ENCODE peak calls at places on chromosome 3, in seven cellular contexts. One of them, this sample, is unnamed.

GRCh38 chr3:38374221-38374620 is 27.6 kb downstream of the XYLB start:
- DNase-seq in IMR-90: no peak
- DNase-seq in neuronal stem cell: no peak
- DNase-seq in H9: no peak
- DNase-seq in mesendoderm: no peak
- DNase-seq in H1: no peak
- DNase-seq in trophoblast cell: no peak
- DNase-seq in this sample: no peak

GRCh38 chr3:86895202-86895601 is 95.7 kb downstream of the VGLL3 start:
- DNase-seq in IMR-90: peak; percentile 23
- DNase-seq in neuronal stem cell: no peak
- DNase-seq in H9: no peak
- DNase-seq in mesendoderm: no peak
- DNase-seq in H1: no peak
- DNase-seq in trophoblast cell: no peak
- DNase-seq in this sample: no peak

GRCh38 chr3:115876860-115877646 is 253.7 kb downstream of the GAP43 start:
- DNase-seq in IMR-90: no peak
- DNase-seq in neuronal stem cell: no peak
- DNase-seq in H9: no peak
- DNase-seq in mesendoderm: peak; percentile 35
- DNase-seq in H1: no peak
- DNase-seq in trophoblast cell: no peak
- DNase-seq in this sample: no peak

GRCh38 chr3:70120360-70120966 is 120.9 kb downstream of the SAMMSON start:
- DNase-seq in IMR-90: peak; percentile 52
- DNase-seq in neuronal stem cell: peak; percentile 9
- DNase-seq in H9: peak; percentile 79
- DNase-seq in mesendoderm: peak; percentile 89
- DNase-seq in H1: peak; percentile 91
- DNase-seq in trophoblast cell: peak; percentile 85
- DNase-seq in this sample: peak; percentile 29

GRCh38 chr3:14581334-14582072 is 41.4 kb upstream of the GRIP2 start:
- DNase-seq in IMR-90: no peak
- DNase-seq in neuronal stem cell: no peak
- DNase-seq in H9: no peak
- DNase-seq in mesendoderm: no peak
- DNase-seq in H1: no peak
- DNase-seq in trophoblast cell: no peak
- DNase-seq in this sample: no peak

GRCh38 chr3:72127843-72128242 is 342.9 kb upstream of the PROK2 start:
- DNase-seq in IMR-90: peak; percentile 25
- DNase-seq in neuronal stem cell: no peak
- DNase-seq in H9: no peak
- DNase-seq in mesendoderm: no peak
- DNase-seq in H1: no peak
- DNase-seq in trophoblast cell: peak; percentile 8
- DNase-seq in this sample: no peak

GRCh38 chr3:141735176-141735575 is 2.9 kb upstream of the RNF7 start:
- DNase-seq in IMR-90: no peak
- DNase-seq in neuronal stem cell: no peak
- DNase-seq in H9: no peak
- DNase-seq in mesendoderm: no peak
- DNase-seq in H1: no peak
- DNase-seq in trophoblast cell: no peak
- DNase-seq in this sample: peak; percentile 17

GRCh38 chr3:73547427-73548036 is 77.2 kb downstream of the PDZRN3 start:
- DNase-seq in IMR-90: peak; percentile 94
- DNase-seq in neuronal stem cell: no peak
- DNase-seq in H9: no peak
- DNase-seq in mesendoderm: no peak
- DNase-seq in H1: no peak
- DNase-seq in trophoblast cell: no peak
- DNase-seq in this sample: peak; percentile 73

GRCh38 chr3:8964436-8965370 is 1.4 kb upstream of the RAD18 start:
- DNase-seq in IMR-90: peak; percentile 70
- DNase-seq in neuronal stem cell: no peak
- DNase-seq in H9: peak; percentile 64
- DNase-seq in mesendoderm: peak; percentile 58
- DNase-seq in H1: no peak
- DNase-seq in trophoblast cell: no peak
- DNase-seq in this sample: peak; percentile 33

GRCh38 chr3:160707187-160707789 is 30.3 kb downstream of the ARL14 start:
- DNase-seq in IMR-90: peak; percentile 50
- DNase-seq in neuronal stem cell: peak; percentile 43
- DNase-seq in H9: no peak
- DNase-seq in mesendoderm: peak; percentile 57
- DNase-seq in H1: no peak
- DNase-seq in trophoblast cell: peak; percentile 22
- DNase-seq in this sample: peak; percentile 59

GRCh38 chr3:118990818-118991560 is 43.7 kb downstream of the IGSF11 start:
- DNase-seq in IMR-90: no peak
- DNase-seq in neuronal stem cell: no peak
- DNase-seq in H9: no peak
- DNase-seq in mesendoderm: peak; percentile 64
- DNase-seq in H1: no peak
- DNase-seq in trophoblast cell: no peak
- DNase-seq in this sample: no peak

GRCh38 chr3:42036483-42036823 is 54.7 kb upstream of the TRAK1 start:
- DNase-seq in IMR-90: peak; percentile 97
- DNase-seq in neuronal stem cell: no peak
- DNase-seq in H9: no peak
- DNase-seq in mesendoderm: peak; percentile 91
- DNase-seq in H1: no peak
- DNase-seq in trophoblast cell: peak; percentile 75
- DNase-seq in this sample: peak; percentile 98

GRCh38 chr3:33032937-33033336 is 64.0 kb downstream of the GLB1 start:
- DNase-seq in IMR-90: no peak
- DNase-seq in neuronal stem cell: no peak
- DNase-seq in H9: no peak
- DNase-seq in mesendoderm: no peak
- DNase-seq in H1: no peak
- DNase-seq in trophoblast cell: peak; percentile 22
- DNase-seq in this sample: no peak

GRCh38 chr3:155281892-155282291 is 11.6 kb downstream of the STRIT1 start:
- DNase-seq in IMR-90: peak; percentile 39
- DNase-seq in neuronal stem cell: no peak
- DNase-seq in H9: no peak
- DNase-seq in mesendoderm: peak; percentile 81
- DNase-seq in H1: no peak
- DNase-seq in trophoblast cell: peak; percentile 14
- DNase-seq in this sample: no peak

GRCh38 chr3:132661120-132661519 is 991 bp downstream of the UBA5 start:
- DNase-seq in IMR-90: no peak
- DNase-seq in neuronal stem cell: no peak
- DNase-seq in H9: no peak
- DNase-seq in mesendoderm: no peak
- DNase-seq in H1: no peak
- DNase-seq in trophoblast cell: no peak
- DNase-seq in this sample: no peak

GRCh38 chr3:193544289-193544688 is 10.4 kb downstream of the ATP13A4 start:
- DNase-seq in IMR-90: no peak
- DNase-seq in neuronal stem cell: no peak
- DNase-seq in H9: no peak
- DNase-seq in mesendoderm: no peak
- DNase-seq in H1: no peak
- DNase-seq in trophoblast cell: no peak
- DNase-seq in this sample: no peak

GRCh38 chr3:13217736-13218540 is 144.7 kb upstream of the IQSEC1 start:
- DNase-seq in IMR-90: peak; percentile 20
- DNase-seq in neuronal stem cell: no peak
- DNase-seq in H9: no peak
- DNase-seq in mesendoderm: peak; percentile 67
- DNase-seq in H1: no peak
- DNase-seq in trophoblast cell: peak; percentile 88
- DNase-seq in this sample: no peak

GRCh38 chr3:150094150-150094932 is 123.6 kb upstream of the PFN2 start:
- DNase-seq in IMR-90: peak; percentile 71
- DNase-seq in neuronal stem cell: no peak
- DNase-seq in H9: no peak
- DNase-seq in mesendoderm: peak; percentile 47
- DNase-seq in H1: no peak
- DNase-seq in trophoblast cell: peak; percentile 85
- DNase-seq in this sample: peak; percentile 43

GRCh38 chr3:62361261-62361660 is 12.1 kb downstream of the FEZF2 start:
- DNase-seq in IMR-90: no peak
- DNase-seq in neuronal stem cell: no peak
- DNase-seq in H9: no peak
- DNase-seq in mesendoderm: no peak
- DNase-seq in H1: no peak
- DNase-seq in trophoblast cell: no peak
- DNase-seq in this sample: no peak

GRCh38 chr3:62363275-62363674 is 10.1 kb downstream of the FEZF2 start:
- DNase-seq in IMR-90: no peak
- DNase-seq in neuronal stem cell: no peak
- DNase-seq in H9: no peak
- DNase-seq in mesendoderm: no peak
- DNase-seq in H1: no peak
- DNase-seq in trophoblast cell: no peak
- DNase-seq in this sample: no peak

GRCh38 chr3:62366093-62366419 is 7.3 kb downstream of the FEZF2 start:
- DNase-seq in IMR-90: no peak
- DNase-seq in neuronal stem cell: no peak
- DNase-seq in H9: no peak
- DNase-seq in mesendoderm: no peak
- DNase-seq in H1: no peak
- DNase-seq in trophoblast cell: no peak
- DNase-seq in this sample: no peak

GRCh38 chr3:62365311-62366092 is 7.8 kb downstream of the FEZF2 start:
- DNase-seq in IMR-90: no peak
- DNase-seq in neuronal stem cell: peak; percentile 97
- DNase-seq in H9: peak; percentile 29
- DNase-seq in mesendoderm: peak; percentile 25
- DNase-seq in H1: peak; percentile 46
- DNase-seq in trophoblast cell: no peak
- DNase-seq in this sample: no peak

DNA sequence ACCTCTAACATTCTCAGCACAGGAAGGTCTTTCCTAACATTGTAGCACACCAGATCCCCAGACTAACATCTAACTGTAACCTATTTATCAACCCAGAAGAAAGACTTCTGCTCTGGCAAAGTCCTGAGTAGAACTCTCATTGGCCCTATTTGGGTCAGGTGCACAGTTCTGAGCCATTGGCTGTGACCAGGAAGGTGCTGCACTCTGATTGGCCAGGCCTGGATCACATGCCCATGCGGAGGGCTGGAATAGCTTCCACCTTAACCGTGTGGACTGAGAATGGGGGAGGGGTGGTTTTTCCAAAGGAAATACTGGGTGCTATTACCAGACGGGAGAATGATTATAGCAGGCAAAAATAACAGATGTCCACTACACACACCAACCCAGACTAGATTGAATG is 11.5 kb downstream of the FEZF2 start:
- DNase-seq in IMR-90: no peak
- DNase-seq in neuronal stem cell: no peak
- DNase-seq in H9: peak; percentile 52
- DNase-seq in mesendoderm: peak; percentile 40
- DNase-seq in H1: no peak
- DNase-seq in trophoblast cell: no peak
- DNase-seq in this sample: no peak
- H2BK5ac ChIP-seq in IMR-90: no peak overlapping the region
- H2BK5ac ChIP-seq in neuronal stem cell: no peak overlapping the region
- H2BK5ac ChIP-seq in H9: no peak overlapping the region
- H2BK5ac ChIP-seq in mesendoderm: no peak overlapping the region
- H2BK5ac ChIP-seq in H1: no peak overlapping the region
- H2BK5ac ChIP-seq in trophoblast cell: no peak overlapping the region
- H2BK5ac ChIP-seq in this sample: no peak overlapping the region

GRCh38 chr3:66497982-66498671 is 2.7 kb downstream of the LRIG1 start:
- DNase-seq in IMR-90: no peak
- DNase-seq in neuronal stem cell: no peak
- DNase-seq in H9: no peak
- DNase-seq in mesendoderm: no peak
- DNase-seq in H1: no peak
- DNase-seq in trophoblast cell: no peak
- DNase-seq in this sample: no peak
- H3K9ac ChIP-seq in IMR-90: peak overlapping the region; percentile 18
- H3K9ac ChIP-seq in neuronal stem cell: no peak overlapping the region
- H3K9ac ChIP-seq in H9: peak overlapping the region; percentile 71
- H3K9ac ChIP-seq in mesendoderm: peak overlapping the region; percentile 31
- H3K9ac ChIP-seq in H1: peak overlapping the region; percentile 31
- H3K9ac ChIP-seq in trophoblast cell: no peak overlapping the region
- H3K9ac ChIP-seq in this sample: no peak overlapping the region

GRCh38 chr3:187325632-187326031 is 34.1 kb upstream of the MASP1 start:
- DNase-seq in IMR-90: no peak
- DNase-seq in neuronal stem cell: no peak
- DNase-seq in H9: no peak
- DNase-seq in mesendoderm: no peak
- DNase-seq in H1: no peak
- DNase-seq in trophoblast cell: no peak
- DNase-seq in this sample: no peak
- H3K23ac ChIP-seq in IMR-90: no peak overlapping the region
- H3K23ac ChIP-seq in neuronal stem cell: no peak overlapping the region
- H3K23ac ChIP-seq in H9: no peak overlapping the region
- H3K23ac ChIP-seq in mesendoderm: no peak overlapping the region
- H3K23ac ChIP-seq in H1: no peak overlapping the region
- H3K23ac ChIP-seq in trophoblast cell: no peak overlapping the region
- H3K23ac ChIP-seq in this sample: no peak overlapping the region

DNA sequence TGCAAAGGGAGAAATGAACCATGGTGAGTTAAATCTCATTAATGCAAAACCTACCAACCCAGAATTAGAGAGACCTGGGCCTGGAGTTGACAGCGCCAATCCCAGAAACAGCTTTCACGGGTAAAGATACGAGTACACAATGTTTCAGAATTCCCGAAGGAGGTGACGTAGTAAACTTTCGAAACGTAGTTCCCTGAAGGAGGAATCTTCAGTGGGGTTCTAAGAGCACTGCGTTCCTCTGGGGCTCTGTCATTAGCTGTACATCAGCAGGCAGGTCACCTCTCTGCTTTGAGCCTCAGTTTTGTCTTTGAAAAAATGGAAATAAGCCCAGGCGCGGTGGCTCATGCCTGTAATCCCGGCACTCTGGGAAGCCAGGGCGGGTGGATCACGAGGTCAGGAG is 152.3 kb downstream of the XXYLT1 start:
- DNase-seq in IMR-90: no peak
- DNase-seq in neuronal stem cell: no peak
- DNase-seq in H9: no peak
- DNase-seq in mesendoderm: no peak
- DNase-seq in H1: no peak
- DNase-seq in trophoblast cell: peak; percentile 93
- DNase-seq in this sample: peak; percentile 73
- H2BK5ac ChIP-seq in IMR-90: peak overlapping the region; percentile 71
- H2BK5ac ChIP-seq in neuronal stem cell: no peak overlapping the region
- H2BK5ac ChIP-seq in H9: no peak overlapping the region
- H2BK5ac ChIP-seq in mesendoderm: peak overlapping the region; percentile 99
- H2BK5ac ChIP-seq in H1: no peak overlapping the region
- H2BK5ac ChIP-seq in trophoblast cell: peak overlapping the region; percentile 54
- H2BK5ac ChIP-seq in this sample: no peak overlapping the region

This sample was measured in mesenchymal stem cell.